ENCODE peak calls at places on chromosome 11, in eight cellular contexts. T is coronary artery, I is T-cell, S is cardiac fibroblast, G is NCI-H187 treated with DMSO at 0.1 percent for 48 hours, Q is Ammon's horn, E is BJ, W is Daoy. R is an unnamed sample.

GRCh38 chr11:34468209-34468841 is 29.6 kb downstream of the CAT start:
- DNase-seq in T (no peak), I (no peak), S (peak), G (no peak), Q (no peak), E (no peak), W (peak), R (peak)

GRCh38 chr11:27305751-27306150 is 57.3 kb downstream of the CCDC34 start:
- DNase-seq in T (no peak), I (no peak), S (no peak), G (no peak), Q (no peak), E (no peak), W (no peak), R (no peak)

GRCh38 chr11:44539971-44540370 is 25.5 kb upstream of the CD82 start:
- DNase-seq in T (no peak), I (no peak), S (no peak), G (peak), Q (no peak), E (no peak), W (no peak), R (no peak)

GRCh38 chr11:69253028-69253427 is 40.9 kb upstream of the MYEOV start:
- DNase-seq in T (no peak), I (no peak), S (peak), G (no peak), Q (no peak), E (peak), W (peak), R (no peak)

GRCh38 chr11:71120346-71120963 is 131.9 kb downstream of the SHANK2 start:
- DNase-seq in T (no peak), I (no peak), S (peak), G (no peak), Q (no peak), E (no peak), W (peak), R (no peak)

GRCh38 chr11:13169709-13170108 is 107.9 kb upstream of the BMAL1 start:
- DNase-seq in T (no peak), I (no peak), S (peak), G (no peak), Q (no peak), E (peak), W (peak), R (no peak)

GRCh38 chr11:26537341-26537740 is 34.7 kb downstream of the MUC15 start:
- DNase-seq in T (no peak), I (no peak), S (no peak), G (no peak), Q (no peak), E (no peak), W (no peak), R (no peak)

GRCh38 chr11:31995031-31995430 is 95.8 kb upstream of the RCN1 start:
- DNase-seq in T (no peak), I (no peak), S (no peak), G (no peak), Q (peak), E (no peak), W (no peak), R (no peak)

GRCh38 chr11:10317281-10317755 is 12.4 kb downstream of the ADM start:
- DNase-seq in T (no peak), I (no peak), S (no peak), G (no peak), Q (no peak), E (no peak), W (no peak), R (no peak)

GRCh38 chr11:6413791-6414231 is 5.1 kb downstream of the APBB1 start:
- DNase-seq in T (no peak), I (peak), S (no peak), G (no peak), Q (no peak), E (no peak), W (no peak), R (peak)

GRCh38 chr11:45319077-45319476 is 32.9 kb upstream of the SYT13 start:
- DNase-seq in T (no peak), I (no peak), S (no peak), G (no peak), Q (no peak), E (no peak), W (no peak), R (no peak)

GRCh38 chr11:75577198-75577597 is 15.1 kb downstream of the SERPINH1 start:
- DNase-seq in T (no peak), I (peak), S (peak), G (no peak), Q (no peak), E (no peak), W (no peak), R (peak)

GRCh38 chr11:132496341-132496740 is 1036.0 kb downstream of the OPCML start:
- DNase-seq in T (no peak), I (no peak), S (peak), G (no peak), Q (no peak), E (no peak), W (peak), R (no peak)